ENCODE peak calls at places on chromosomes 3 and 15, in six cellular contexts. H, E, A, P, D and O are unnamed samples.

GRCh38 chr15:37536967-37537624 is 397.3 kb upstream of the TMCO5A start:
- DNase-seq in H (no peak), E (no peak), A (no peak), P (no peak), D (no peak), O (no peak)

GRCh38 chr3:56844536-56844935 is 42.8 kb upstream of the ARHGEF3 start:
- DNase-seq in H (no peak), E (no peak), A (no peak), P (no peak), D (no peak), O (no peak)

GRCh38 chr3:37491776-37492175 is 317.4 kb upstream of the LRRFIP2 start:
- DNase-seq in H (no peak), E (no peak), A (no peak), P (no peak), D (no peak), O (no peak)

GRCh38 chr3:58041826-58042324 is 33.7 kb downstream of the FLNB start:
- DNase-seq in H (no peak), E (no peak), A (no peak), P (no peak), D (no peak), O (peak; percentile 70)

GRCh38 chr3:197394464-197395321 is 96.3 kb upstream of the DLG1 start:
- DNase-seq in H (no peak), E (no peak), A (peak; percentile 100), P (peak; percentile 15), D (peak; percentile 27), O (peak; percentile 100)

GRCh38 chr3:43190682-43191081 is 84.8 kb upstream of the POMGNT2 start:
- DNase-seq in H (no peak), E (no peak), A (peak; percentile 59), P (no peak), D (no peak), O (peak; percentile 22)

GRCh38 chr3:8278448-8278847 is 223.2 kb upstream of the LMCD1 start:
- DNase-seq in H (no peak), E (no peak), A (no peak), P (no peak), D (no peak), O (no peak)

GRCh38 chr3:61043156-61043555 is 208.1 kb downstream of the FHIT start:
- DNase-seq in H (no peak), E (peak; percentile 4), A (no peak), P (no peak), D (no peak), O (no peak)

GRCh38 chr15:49174902-49175301 is 4.9 kb downstream of the GALK2 start:
- DNase-seq in H (no peak), E (no peak), A (no peak), P (peak; percentile 23), D (no peak), O (no peak)

GRCh38 chr3:51637144-51637940 is 33.7 kb upstream of the TEX264 start:
- DNase-seq in H (no peak), E (no peak), A (no peak), P (no peak), D (no peak), O (no peak)

GRCh38 chr3:190385835-190386688 is 1.9 kb upstream of the CLDN16 start:
- DNase-seq in H (no peak), E (no peak), A (peak; percentile 87), P (no peak), D (no peak), O (peak; percentile 95)

GRCh38 chr15:57505949-57506391 is 85.7 kb upstream of the MYZAP start:
- DNase-seq in H (no peak), E (peak; percentile 65), A (no peak), P (no peak), D (no peak), O (no peak)

GRCh38 chr15:71725215-71725955 is 85.0 kb upstream of the NR2E3 start:
- DNase-seq in H (no peak), E (no peak), A (no peak), P (no peak), D (no peak), O (no peak)

GRCh38 chr3:13727890-13728289 is 152.0 kb downstream of the WNT7A start:
- DNase-seq in H (no peak), E (no peak), A (no peak), P (no peak), D (no peak), O (no peak)